ENCODE peak calls at places on chromosomes 1 and 21, in four cellular contexts. One of them, this sample, is unnamed.

GRCh38 chr1:18342744-18343143 is 138.0 kb upstream of the KLHDC7A start:
- DNase-seq in fibroblast of pulmonary artery: no peak
- DNase-seq in hepatocyte: no peak
- DNase-seq in activated naive CD4-positive, alpha-beta T cell: no peak
- DNase-seq in this sample: no peak

GRCh38 chr1:198400063-198400462 is 140.4 kb downstream of the ATP6V1G3 start:
- DNase-seq in fibroblast of pulmonary artery: no peak
- DNase-seq in hepatocyte: no peak
- DNase-seq in activated naive CD4-positive, alpha-beta T cell: no peak
- DNase-seq in this sample: no peak

GRCh38 chr1:41578712-41579335 is 94.3 kb upstream of the EDN2 start:
- DNase-seq in fibroblast of pulmonary artery: peak; percentile 35
- DNase-seq in hepatocyte: peak; percentile 36
- DNase-seq in activated naive CD4-positive, alpha-beta T cell: no peak
- DNase-seq in this sample: no peak

GRCh38 chr1:55506686-55507577 is 291.8 kb upstream of the USP24 start:
- DNase-seq in fibroblast of pulmonary artery: peak; percentile 22
- DNase-seq in hepatocyte: no peak
- DNase-seq in activated naive CD4-positive, alpha-beta T cell: no peak
- DNase-seq in this sample: no peak

GRCh38 chr1:19342077-19342775 is 30.1 kb downstream of the SLC66A1 start:
- DNase-seq in fibroblast of pulmonary artery: no peak
- DNase-seq in hepatocyte: no peak
- DNase-seq in activated naive CD4-positive, alpha-beta T cell: no peak
- DNase-seq in this sample: no peak

GRCh38 chr1:240093120-240093961 is 1.7 kb downstream of the FMN2 start:
- DNase-seq in fibroblast of pulmonary artery: no peak
- DNase-seq in hepatocyte: peak; percentile 11
- DNase-seq in activated naive CD4-positive, alpha-beta T cell: no peak
- DNase-seq in this sample: peak; percentile 72

GRCh38 chr1:222754386-222755139 is 17.6 kb downstream of the FAM177B start:
- DNase-seq in fibroblast of pulmonary artery: peak; percentile 94
- DNase-seq in hepatocyte: peak; percentile 71
- DNase-seq in activated naive CD4-positive, alpha-beta T cell: no peak
- DNase-seq in this sample: peak; percentile 82

GRCh38 chr1:181405584-181405983 is 77.7 kb upstream of the CACNA1E start:
- DNase-seq in fibroblast of pulmonary artery: no peak
- DNase-seq in hepatocyte: no peak
- DNase-seq in activated naive CD4-positive, alpha-beta T cell: no peak
- DNase-seq in this sample: no peak

GRCh38 chr1:98314591-98314990 is 346.9 kb upstream of the SNX7 start:
- DNase-seq in fibroblast of pulmonary artery: no peak
- DNase-seq in hepatocyte: no peak
- DNase-seq in activated naive CD4-positive, alpha-beta T cell: no peak
- DNase-seq in this sample: no peak

GRCh38 chr1:51956528-51957509 is 33.7 kb downstream of the RAB3B start:
- DNase-seq in fibroblast of pulmonary artery: peak; percentile 39
- DNase-seq in hepatocyte: no peak
- DNase-seq in activated naive CD4-positive, alpha-beta T cell: no peak
- DNase-seq in this sample: no peak

GRCh38 chr1:22363403-22364325 is 88.0 kb upstream of the ZBTB40 start:
- DNase-seq in fibroblast of pulmonary artery: no peak
- DNase-seq in hepatocyte: no peak
- DNase-seq in activated naive CD4-positive, alpha-beta T cell: no peak
- DNase-seq in this sample: no peak

GRCh38 chr1:184050631-184051030 is 899 bp upstream of the TSEN15 start:
- DNase-seq in fibroblast of pulmonary artery: peak; percentile 21
- DNase-seq in hepatocyte: no peak
- DNase-seq in activated naive CD4-positive, alpha-beta T cell: no peak
- DNase-seq in this sample: no peak

GRCh38 chr1:107479865-107480264 is 339.0 kb downstream of the NTNG1 start:
- DNase-seq in fibroblast of pulmonary artery: no peak
- DNase-seq in hepatocyte: no peak
- DNase-seq in activated naive CD4-positive, alpha-beta T cell: no peak
- DNase-seq in this sample: no peak

GRCh38 chr1:43949663-43950062 is 2.9 kb downstream of the IPO13 start:
- DNase-seq in fibroblast of pulmonary artery: no peak
- DNase-seq in hepatocyte: no peak
- DNase-seq in activated naive CD4-positive, alpha-beta T cell: no peak
- DNase-seq in this sample: no peak

GRCh38 chr1:44677201-44677520 is 2.6 kb downstream of the ARMH1 start:
- DNase-seq in fibroblast of pulmonary artery: peak; percentile 65
- DNase-seq in hepatocyte: peak; percentile 41
- DNase-seq in activated naive CD4-positive, alpha-beta T cell: no peak
- DNase-seq in this sample: no peak

GRCh38 chr1:109241344-109241743 is 8.0 kb upstream of the CELSR2 start:
- DNase-seq in fibroblast of pulmonary artery: no peak
- DNase-seq in hepatocyte: no peak
- DNase-seq in activated naive CD4-positive, alpha-beta T cell: no peak
- DNase-seq in this sample: no peak

GRCh38 chr1:30748098-30748698 is 9.4 kb downstream of the LAPTM5 start:
- DNase-seq in fibroblast of pulmonary artery: peak; percentile 15
- DNase-seq in hepatocyte: no peak
- DNase-seq in activated naive CD4-positive, alpha-beta T cell: no peak
- DNase-seq in this sample: no peak

GRCh38 chr1:16181887-16182719 is 26.2 kb upstream of the EPHA2 start:
- DNase-seq in fibroblast of pulmonary artery: peak; percentile 91
- DNase-seq in hepatocyte: peak; percentile 91
- DNase-seq in activated naive CD4-positive, alpha-beta T cell: no peak
- DNase-seq in this sample: peak; percentile 93

GRCh38 chr1:55314740-55315139 is 99.6 kb upstream of the USP24 start:
- DNase-seq in fibroblast of pulmonary artery: no peak
- DNase-seq in hepatocyte: no peak
- DNase-seq in activated naive CD4-positive, alpha-beta T cell: no peak
- DNase-seq in this sample: no peak

GRCh38 chr1:90924982-90925381 is 96.9 kb downstream of the ZNF644 start:
- DNase-seq in fibroblast of pulmonary artery: no peak
- DNase-seq in hepatocyte: no peak
- DNase-seq in activated naive CD4-positive, alpha-beta T cell: no peak
- DNase-seq in this sample: no peak

GRCh38 chr21:16070207-16070651 is 340.4 kb downstream of the USP25 start:
- DNase-seq in fibroblast of pulmonary artery: no peak
- DNase-seq in hepatocyte: no peak
- DNase-seq in activated naive CD4-positive, alpha-beta T cell: no peak
- DNase-seq in this sample: no peak

GRCh38 chr1:101237229-101237837 is 514 bp downstream of the S1PR1 start:
- DNase-seq in fibroblast of pulmonary artery: peak; percentile 79
- DNase-seq in hepatocyte: no peak
- DNase-seq in activated naive CD4-positive, alpha-beta T cell: no peak
- DNase-seq in this sample: no peak

GRCh38 chr1:35554261-35555211 is 2.7 kb downstream of the KIAA0319L start:
- DNase-seq in fibroblast of pulmonary artery: no peak
- DNase-seq in hepatocyte: no peak
- DNase-seq in activated naive CD4-positive, alpha-beta T cell: no peak
- DNase-seq in this sample: no peak

GRCh38 chr1:26889580-26890466 is at the start of gene GPN2:
- DNase-seq in fibroblast of pulmonary artery: peak; percentile 77
- DNase-seq in hepatocyte: peak; percentile 88
- DNase-seq in activated naive CD4-positive, alpha-beta T cell: peak; percentile 28
- DNase-seq in this sample: peak; percentile 93

GRCh38 chr1:46422261-46422871 is 28.2 kb downstream of the FAAH start:
- DNase-seq in fibroblast of pulmonary artery: no peak
- DNase-seq in hepatocyte: no peak
- DNase-seq in activated naive CD4-positive, alpha-beta T cell: no peak
- DNase-seq in this sample: no peak

GRCh38 chr21:30014883-30015282 is 75.1 kb upstream of the GRIK1 start:
- DNase-seq in fibroblast of pulmonary artery: no peak
- DNase-seq in hepatocyte: no peak
- DNase-seq in activated naive CD4-positive, alpha-beta T cell: no peak
- DNase-seq in this sample: no peak

GRCh38 chr1:30759718-30760281 is 2.2 kb upstream of the LAPTM5 start:
- DNase-seq in fibroblast of pulmonary artery: no peak
- DNase-seq in hepatocyte: no peak
- DNase-seq in activated naive CD4-positive, alpha-beta T cell: peak; percentile 33
- DNase-seq in this sample: no peak

GRCh38 chr1:59193443-59194093 is 103.3 kb upstream of the FGGY start:
- DNase-seq in fibroblast of pulmonary artery: no peak
- DNase-seq in hepatocyte: no peak
- DNase-seq in activated naive CD4-positive, alpha-beta T cell: no peak
- DNase-seq in this sample: no peak

GRCh38 chr1:22323141-22323845 is 128.4 kb upstream of the ZBTB40 start:
- DNase-seq in fibroblast of pulmonary artery: no peak
- DNase-seq in hepatocyte: no peak
- DNase-seq in activated naive CD4-positive, alpha-beta T cell: no peak
- DNase-seq in this sample: no peak

GRCh38 chr1:27045973-27046558 is 33.4 kb upstream of the TENT5B start:
- DNase-seq in fibroblast of pulmonary artery: peak; percentile 64
- DNase-seq in hepatocyte: peak; percentile 76
- DNase-seq in activated naive CD4-positive, alpha-beta T cell: peak; percentile 38
- DNase-seq in this sample: peak; percentile 71

GRCh38 chr1:232486006-232486405 is 143.9 kb downstream of the SIPA1L2 start:
- DNase-seq in fibroblast of pulmonary artery: no peak
- DNase-seq in hepatocyte: no peak
- DNase-seq in activated naive CD4-positive, alpha-beta T cell: no peak
- DNase-seq in this sample: no peak

GRCh38 chr1:215156232-215156631 is 73.7 kb downstream of the KCNK2 start:
- DNase-seq in fibroblast of pulmonary artery: peak; percentile 23
- DNase-seq in hepatocyte: peak; percentile 11
- DNase-seq in activated naive CD4-positive, alpha-beta T cell: no peak
- DNase-seq in this sample: no peak

This sample was measured in aorta.